ENCODE peak calls at places on chromosome 11, in nine cellular contexts. One of them, this sample, is unnamed.

GRCh38 chr11:81644239-81644840 is 1089.3 kb downstream of the FAM181B start:
- DNase-seq in RWPE1: peak; percentile 36
- DNase-seq in fibroblast of mammary gland: peak; percentile 45
- DNase-seq in left ventricle myocardium inferior: no peak
- DNase-seq in foreskin keratinocyte: peak; percentile 55
- DNase-seq in psoas muscle: no peak
- DNase-seq in DMS53: peak; percentile 96
- DNase-seq in right lobe of liver: no peak
- DNase-seq in right cardiac atrium: no peak
- DNase-seq in this sample: no peak

GRCh38 chr11:72773291-72773690 is 20.6 kb downstream of the STARD10 start:
- DNase-seq in RWPE1: peak; percentile 79
- DNase-seq in fibroblast of mammary gland: peak; percentile 86
- DNase-seq in left ventricle myocardium inferior: peak; percentile 38
- DNase-seq in foreskin keratinocyte: peak; percentile 81
- DNase-seq in psoas muscle: peak; percentile 81
- DNase-seq in DMS53: no peak
- DNase-seq in right lobe of liver: no peak
- DNase-seq in right cardiac atrium: peak; percentile 78
- DNase-seq in this sample: peak; percentile 69

GRCh38 chr11:123454796-123455195 is 24.7 kb downstream of the GRAMD1B start:
- DNase-seq in RWPE1: no peak
- DNase-seq in fibroblast of mammary gland: no peak
- DNase-seq in left ventricle myocardium inferior: no peak
- DNase-seq in foreskin keratinocyte: no peak
- DNase-seq in psoas muscle: no peak
- DNase-seq in DMS53: no peak
- DNase-seq in right lobe of liver: no peak
- DNase-seq in right cardiac atrium: no peak
- DNase-seq in this sample: no peak

GRCh38 chr11:37442576-37442975 is 844.5 kb upstream of the RAG2 start:
- DNase-seq in RWPE1: no peak
- DNase-seq in fibroblast of mammary gland: no peak
- DNase-seq in left ventricle myocardium inferior: no peak
- DNase-seq in foreskin keratinocyte: peak; percentile 29
- DNase-seq in psoas muscle: no peak
- DNase-seq in DMS53: no peak
- DNase-seq in right lobe of liver: no peak
- DNase-seq in right cardiac atrium: no peak
- DNase-seq in this sample: no peak

GRCh38 chr11:11722246-11722645 is 100.4 kb upstream of the GALNT18 start:
- DNase-seq in RWPE1: no peak
- DNase-seq in fibroblast of mammary gland: no peak
- DNase-seq in left ventricle myocardium inferior: no peak
- DNase-seq in foreskin keratinocyte: no peak
- DNase-seq in psoas muscle: no peak
- DNase-seq in DMS53: no peak
- DNase-seq in right lobe of liver: no peak
- DNase-seq in right cardiac atrium: no peak
- DNase-seq in this sample: no peak

GRCh38 chr11:67572747-67573419 is 10.7 kb upstream of the GSTP1 start:
- DNase-seq in RWPE1: no peak
- DNase-seq in fibroblast of mammary gland: peak; percentile 50
- DNase-seq in left ventricle myocardium inferior: no peak
- DNase-seq in foreskin keratinocyte: no peak
- DNase-seq in psoas muscle: peak; percentile 73
- DNase-seq in DMS53: peak; percentile 96
- DNase-seq in right lobe of liver: peak; percentile 70
- DNase-seq in right cardiac atrium: peak; percentile 78
- DNase-seq in this sample: peak; percentile 62

GRCh38 chr11:134411887-134412507 is at the start of gene B3GAT1:
- DNase-seq in RWPE1: no peak
- DNase-seq in fibroblast of mammary gland: no peak
- DNase-seq in left ventricle myocardium inferior: no peak
- DNase-seq in foreskin keratinocyte: no peak
- DNase-seq in psoas muscle: no peak
- DNase-seq in DMS53: peak; percentile 68
- DNase-seq in right lobe of liver: no peak
- DNase-seq in right cardiac atrium: no peak
- DNase-seq in this sample: no peak

GRCh38 chr11:114604179-114604813 is 8.7 kb upstream of the NXPE4 start:
- DNase-seq in RWPE1: no peak
- DNase-seq in fibroblast of mammary gland: no peak
- DNase-seq in left ventricle myocardium inferior: no peak
- DNase-seq in foreskin keratinocyte: no peak
- DNase-seq in psoas muscle: no peak
- DNase-seq in DMS53: no peak
- DNase-seq in right lobe of liver: no peak
- DNase-seq in right cardiac atrium: no peak
- DNase-seq in this sample: no peak

GRCh38 chr11:81979444-81979843 is 754.2 kb downstream of the FAM181B start:
- DNase-seq in RWPE1: no peak
- DNase-seq in fibroblast of mammary gland: no peak
- DNase-seq in left ventricle myocardium inferior: no peak
- DNase-seq in foreskin keratinocyte: no peak
- DNase-seq in psoas muscle: no peak
- DNase-seq in DMS53: peak; percentile 90
- DNase-seq in right lobe of liver: no peak
- DNase-seq in right cardiac atrium: no peak
- DNase-seq in this sample: no peak

GRCh38 chr11:9231848-9232177 is 33.3 kb downstream of the DENND5A start:
- DNase-seq in RWPE1: no peak
- DNase-seq in fibroblast of mammary gland: peak; percentile 55
- DNase-seq in left ventricle myocardium inferior: no peak
- DNase-seq in foreskin keratinocyte: no peak
- DNase-seq in psoas muscle: no peak
- DNase-seq in DMS53: no peak
- DNase-seq in right lobe of liver: no peak
- DNase-seq in right cardiac atrium: no peak
- DNase-seq in this sample: no peak

GRCh38 chr11:133946541-133947297 is 10.0 kb downstream of the IGSF9B start:
- DNase-seq in RWPE1: no peak
- DNase-seq in fibroblast of mammary gland: no peak
- DNase-seq in left ventricle myocardium inferior: peak; percentile 51
- DNase-seq in foreskin keratinocyte: no peak
- DNase-seq in psoas muscle: no peak
- DNase-seq in DMS53: no peak
- DNase-seq in right lobe of liver: no peak
- DNase-seq in right cardiac atrium: peak; percentile 83
- DNase-seq in this sample: peak; percentile 68

GRCh38 chr11:79783833-79784232 is 343.0 kb upstream of the TENM4 start:
- DNase-seq in RWPE1: no peak
- DNase-seq in fibroblast of mammary gland: no peak
- DNase-seq in left ventricle myocardium inferior: no peak
- DNase-seq in foreskin keratinocyte: no peak
- DNase-seq in psoas muscle: no peak
- DNase-seq in DMS53: no peak
- DNase-seq in right lobe of liver: no peak
- DNase-seq in right cardiac atrium: no peak
- DNase-seq in this sample: no peak

GRCh38 chr11:46122955-46123354 is 1.7 kb upstream of the PHF21A start:
- DNase-seq in RWPE1: no peak
- DNase-seq in fibroblast of mammary gland: peak; percentile 55
- DNase-seq in left ventricle myocardium inferior: no peak
- DNase-seq in foreskin keratinocyte: no peak
- DNase-seq in psoas muscle: no peak
- DNase-seq in DMS53: no peak
- DNase-seq in right lobe of liver: no peak
- DNase-seq in right cardiac atrium: no peak
- DNase-seq in this sample: no peak

GRCh38 chr11:47161134-47161854 is 15.4 kb downstream of the ARFGAP2 start:
- DNase-seq in RWPE1: peak; percentile 78
- DNase-seq in fibroblast of mammary gland: peak; percentile 72
- DNase-seq in left ventricle myocardium inferior: no peak
- DNase-seq in foreskin keratinocyte: no peak
- DNase-seq in psoas muscle: peak; percentile 86
- DNase-seq in DMS53: peak; percentile 80
- DNase-seq in right lobe of liver: peak; percentile 62
- DNase-seq in right cardiac atrium: peak; percentile 83
- DNase-seq in this sample: peak; percentile 71

GRCh38 chr11:47453365-47453764 is 4.4 kb upstream of the RAPSN start:
- DNase-seq in RWPE1: no peak
- DNase-seq in fibroblast of mammary gland: peak; percentile 8
- DNase-seq in left ventricle myocardium inferior: no peak
- DNase-seq in foreskin keratinocyte: no peak
- DNase-seq in psoas muscle: peak; percentile 25
- DNase-seq in DMS53: no peak
- DNase-seq in right lobe of liver: no peak
- DNase-seq in right cardiac atrium: no peak
- DNase-seq in this sample: no peak

GRCh38 chr11:47248304-47248663 is 330 bp downstream of the ACP2 start:
- DNase-seq in RWPE1: no peak
- DNase-seq in fibroblast of mammary gland: peak; percentile 61
- DNase-seq in left ventricle myocardium inferior: no peak
- DNase-seq in foreskin keratinocyte: no peak
- DNase-seq in psoas muscle: no peak
- DNase-seq in DMS53: no peak
- DNase-seq in right lobe of liver: no peak
- DNase-seq in right cardiac atrium: no peak
- DNase-seq in this sample: no peak

GRCh38 chr11:117638913-117639543 is 158.0 kb downstream of the DSCAML1 start:
- DNase-seq in RWPE1: no peak
- DNase-seq in fibroblast of mammary gland: no peak
- DNase-seq in left ventricle myocardium inferior: no peak
- DNase-seq in foreskin keratinocyte: no peak
- DNase-seq in psoas muscle: no peak
- DNase-seq in DMS53: peak; percentile 61
- DNase-seq in right lobe of liver: no peak
- DNase-seq in right cardiac atrium: no peak
- DNase-seq in this sample: no peak

GRCh38 chr11:108199446-108200321 is 22.8 kb downstream of the NPAT start:
- DNase-seq in RWPE1: peak; percentile 68
- DNase-seq in fibroblast of mammary gland: peak; percentile 52
- DNase-seq in left ventricle myocardium inferior: no peak
- DNase-seq in foreskin keratinocyte: peak; percentile 88
- DNase-seq in psoas muscle: no peak
- DNase-seq in DMS53: no peak
- DNase-seq in right lobe of liver: no peak
- DNase-seq in right cardiac atrium: no peak
- DNase-seq in this sample: no peak

GRCh38 chr11:119316729-119317591 is at the start of gene MCAM:
- DNase-seq in RWPE1: no peak
- DNase-seq in fibroblast of mammary gland: no peak
- DNase-seq in left ventricle myocardium inferior: peak; percentile 50
- DNase-seq in foreskin keratinocyte: peak; percentile 54
- DNase-seq in psoas muscle: no peak
- DNase-seq in DMS53: peak; percentile 70
- DNase-seq in right lobe of liver: no peak
- DNase-seq in right cardiac atrium: peak; percentile 80
- DNase-seq in this sample: peak; percentile 56

GRCh38 chr11:22938691-22939090 is 78.4 kb upstream of the CCDC179 start:
- DNase-seq in RWPE1: no peak
- DNase-seq in fibroblast of mammary gland: no peak
- DNase-seq in left ventricle myocardium inferior: no peak
- DNase-seq in foreskin keratinocyte: no peak
- DNase-seq in psoas muscle: no peak
- DNase-seq in DMS53: no peak
- DNase-seq in right lobe of liver: no peak
- DNase-seq in right cardiac atrium: no peak
- DNase-seq in this sample: no peak

GRCh38 chr11:114168691-114169090 is 109.2 kb downstream of the ZBTB16 start:
- DNase-seq in RWPE1: no peak
- DNase-seq in fibroblast of mammary gland: no peak
- DNase-seq in left ventricle myocardium inferior: no peak
- DNase-seq in foreskin keratinocyte: no peak
- DNase-seq in psoas muscle: peak; percentile 56
- DNase-seq in DMS53: no peak
- DNase-seq in right lobe of liver: no peak
- DNase-seq in right cardiac atrium: no peak
- DNase-seq in this sample: no peak

GRCh38 chr11:2259897-2260451 is 10.4 kb downstream of the ASCL2 start:
- DNase-seq in RWPE1: no peak
- DNase-seq in fibroblast of mammary gland: no peak
- DNase-seq in left ventricle myocardium inferior: no peak
- DNase-seq in foreskin keratinocyte: no peak
- DNase-seq in psoas muscle: peak; percentile 23
- DNase-seq in DMS53: no peak
- DNase-seq in right lobe of liver: no peak
- DNase-seq in right cardiac atrium: no peak
- DNase-seq in this sample: no peak

GRCh38 chr11:23311986-23312940 is 452.0 kb upstream of the CCDC179 start:
- DNase-seq in RWPE1: no peak
- DNase-seq in fibroblast of mammary gland: peak; percentile 49
- DNase-seq in left ventricle myocardium inferior: no peak
- DNase-seq in foreskin keratinocyte: peak; percentile 40
- DNase-seq in psoas muscle: no peak
- DNase-seq in DMS53: peak; percentile 82
- DNase-seq in right lobe of liver: no peak
- DNase-seq in right cardiac atrium: no peak
- DNase-seq in this sample: no peak

GRCh38 chr11:94130589-94131362 is 2.1 kb downstream of the PANX1 start:
- DNase-seq in RWPE1: peak; percentile 48
- DNase-seq in fibroblast of mammary gland: peak; percentile 96
- DNase-seq in left ventricle myocardium inferior: no peak
- DNase-seq in foreskin keratinocyte: peak; percentile 70
- DNase-seq in psoas muscle: no peak
- DNase-seq in DMS53: no peak
- DNase-seq in right lobe of liver: no peak
- DNase-seq in right cardiac atrium: peak; percentile 58
- DNase-seq in this sample: no peak

GRCh38 chr11:46649180-46649738 is 31.9 kb downstream of the ATG13 start:
- DNase-seq in RWPE1: peak; percentile 79
- DNase-seq in fibroblast of mammary gland: peak; percentile 99
- DNase-seq in left ventricle myocardium inferior: peak; percentile 44
- DNase-seq in foreskin keratinocyte: peak; percentile 83
- DNase-seq in psoas muscle: no peak
- DNase-seq in DMS53: no peak
- DNase-seq in right lobe of liver: peak; percentile 74
- DNase-seq in right cardiac atrium: peak; percentile 78
- DNase-seq in this sample: no peak

GRCh38 chr11:67389477-67389876 is 2.3 kb upstream of the RAD9A start:
- DNase-seq in RWPE1: no peak
- DNase-seq in fibroblast of mammary gland: no peak
- DNase-seq in left ventricle myocardium inferior: peak; percentile 46
- DNase-seq in foreskin keratinocyte: no peak
- DNase-seq in psoas muscle: no peak
- DNase-seq in DMS53: peak; percentile 76
- DNase-seq in right lobe of liver: no peak
- DNase-seq in right cardiac atrium: peak; percentile 77
- DNase-seq in this sample: peak; percentile 67

GRCh38 chr11:33059331-33060007 is 20.1 kb downstream of the TCP11L1 start:
- DNase-seq in RWPE1: peak; percentile 52
- DNase-seq in fibroblast of mammary gland: no peak
- DNase-seq in left ventricle myocardium inferior: no peak
- DNase-seq in foreskin keratinocyte: peak; percentile 87
- DNase-seq in psoas muscle: no peak
- DNase-seq in DMS53: no peak
- DNase-seq in right lobe of liver: no peak
- DNase-seq in right cardiac atrium: no peak
- DNase-seq in this sample: no peak

GRCh38 chr11:35103366-35104194 is 35.4 kb upstream of the CD44 start:
- DNase-seq in RWPE1: no peak
- DNase-seq in fibroblast of mammary gland: peak; percentile 48
- DNase-seq in left ventricle myocardium inferior: no peak
- DNase-seq in foreskin keratinocyte: peak; percentile 59
- DNase-seq in psoas muscle: no peak
- DNase-seq in DMS53: no peak
- DNase-seq in right lobe of liver: no peak
- DNase-seq in right cardiac atrium: no peak
- DNase-seq in this sample: no peak

GRCh38 chr11:3123761-3124733 is 41.1 kb downstream of the OSBPL5 start:
- DNase-seq in RWPE1: peak; percentile 89
- DNase-seq in fibroblast of mammary gland: peak; percentile 99
- DNase-seq in left ventricle myocardium inferior: peak; percentile 86
- DNase-seq in foreskin keratinocyte: peak; percentile 91
- DNase-seq in psoas muscle: peak; percentile 94
- DNase-seq in DMS53: no peak
- DNase-seq in right lobe of liver: peak; percentile 74
- DNase-seq in right cardiac atrium: peak; percentile 95
- DNase-seq in this sample: peak; percentile 86

GRCh38 chr11:13140028-13140870 is 131.1 kb downstream of the RASSF10 start:
- DNase-seq in RWPE1: no peak
- DNase-seq in fibroblast of mammary gland: peak; percentile 55
- DNase-seq in left ventricle myocardium inferior: no peak
- DNase-seq in foreskin keratinocyte: peak; percentile 51
- DNase-seq in psoas muscle: no peak
- DNase-seq in DMS53: peak; percentile 99
- DNase-seq in right lobe of liver: peak; percentile 46
- DNase-seq in right cardiac atrium: no peak
- DNase-seq in this sample: no peak

GRCh38 chr11:33892906-33893594 is 1.2 kb upstream of the LMO2 start:
- DNase-seq in RWPE1: no peak
- DNase-seq in fibroblast of mammary gland: no peak
- DNase-seq in left ventricle myocardium inferior: no peak
- DNase-seq in foreskin keratinocyte: no peak
- DNase-seq in psoas muscle: no peak
- DNase-seq in DMS53: no peak
- DNase-seq in right lobe of liver: no peak
- DNase-seq in right cardiac atrium: no peak
- DNase-seq in this sample: no peak

This sample was measured in left ventricle myocardium superior.